ENCODE peak calls at places on chromosomes 5 and 9, in six cellular contexts. B, J, I, K, C and W are unnamed samples.

GRCh38 chr5:138336952-138337684 is 948 bp upstream of the FAM53C start:
- DNase-seq in B (peak; percentile 42), J (peak; percentile 41), I (no peak), K (peak; percentile 81), C (peak; percentile 93), W (peak; percentile 74)

GRCh38 chr9:133842174-133842573 is 104.0 kb upstream of the SARDH start:
- DNase-seq in B (no peak), J (no peak), I (no peak), K (no peak), C (no peak), W (no peak)

GRCh38 chr9:95083086-95083768 is 234.3 kb downstream of the FANCC start:
- DNase-seq in B (no peak), J (no peak), I (no peak), K (no peak), C (no peak), W (no peak)

GRCh38 chr5:75405296-75405695 is 68.3 kb downstream of the HMGCR start:
- DNase-seq in B (no peak), J (no peak), I (no peak), K (peak; percentile 32), C (peak; percentile 9), W (no peak)

GRCh38 chr9:110078626-110079025 is 129.3 kb downstream of the C9orf152 start:
- DNase-seq in B (no peak), J (no peak), I (no peak), K (no peak), C (no peak), W (no peak)

GRCh38 chr9:109997682-109998081 is 210.3 kb downstream of the C9orf152 start:
- DNase-seq in B (no peak), J (no peak), I (no peak), K (no peak), C (no peak), W (no peak)

GRCh38 chr9:33445389-33445881 is 2.0 kb downstream of the AQP3 start:
- DNase-seq in B (no peak), J (no peak), I (no peak), K (no peak), C (no peak), W (no peak)

GRCh38 chr5:65102826-65103673 is 334.3 kb downstream of the CWC27 start:
- DNase-seq in B (no peak), J (no peak), I (peak; percentile 32), K (peak; percentile 9), C (peak; percentile 25), W (peak; percentile 25)

GRCh38 chr9:136372561-136373299 is 739 bp downstream of the CARD9 start:
- DNase-seq in B (peak; percentile 75), J (peak; percentile 75), I (no peak), K (peak; percentile 76), C (peak; percentile 88), W (no peak)

GRCh38 chr9:96087669-96088299 is 212.3 kb downstream of the ERCC6L2 start:
- DNase-seq in B (no peak), J (no peak), I (no peak), K (no peak), C (no peak), W (no peak)

GRCh38 chr5:66207800-66208561 is 63.9 kb downstream of the SREK1 start:
- DNase-seq in B (no peak), J (no peak), I (no peak), K (no peak), C (no peak), W (no peak)

GRCh38 chr5:157596449-157596848 is 20.9 kb upstream of the ADAM19 start:
- DNase-seq in B (no peak), J (no peak), I (no peak), K (peak; percentile 28), C (no peak), W (no peak)

GRCh38 chr9:129964901-129965734 is 77.9 kb downstream of the FNBP1 start:
- DNase-seq in B (peak; percentile 78), J (no peak), I (no peak), K (peak; percentile 85), C (no peak), W (no peak)